ENCODE peak calls at places on chromosomes 5 and 9, in five cellular contexts. S, B, U, R and I are unnamed samples.

GRCh38 chr5:82335807-82336206 is 57.7 kb upstream of the RPS23 start:
- DNase-seq in S (no peak), B (no peak), U (no peak), R (no peak), I (no peak)

GRCh38 chr5:21802869-21803490 is 1050.2 kb downstream of the CDH12 start:
- DNase-seq in S (no peak), B (no peak), U (no peak), R (no peak), I (no peak)

GRCh38 chr5:103120607-103121200 is 603 bp downstream of the PPIP5K2 start:
- DNase-seq in S (no peak), B (no peak), U (no peak), R (no peak), I (no peak)

GRCh38 chr9:33081128-33081851 is 4.8 kb upstream of the SMU1 start:
- DNase-seq in S (peak), B (no peak), U (peak), R (peak), I (peak)

GRCh38 chr5:177478711-177479646 is 5.5 kb upstream of the DBN1 start:
- DNase-seq in S (no peak), B (no peak), U (no peak), R (no peak), I (no peak)

GRCh38 chr5:95924720-95925119 is 36.9 kb downstream of the ELL2 start:
- DNase-seq in S (no peak), B (no peak), U (no peak), R (no peak), I (no peak)

GRCh38 chr9:5626727-5627634 is 1.9 kb upstream of the RIC1 start:
- DNase-seq in S (no peak), B (no peak), U (peak), R (no peak), I (no peak)

GRCh38 chr9:124513374-124513994 is 6.3 kb upstream of the NR5A1 start:
- DNase-seq in S (no peak), B (no peak), U (no peak), R (no peak), I (no peak)

GRCh38 chr9:136105398-136106135 is 10.5 kb upstream of the NACC2 start:
- DNase-seq in S (no peak), B (no peak), U (no peak), R (no peak), I (no peak)

GRCh38 chr5:143562935-143563334 is 159.4 kb upstream of the NR3C1 start:
- DNase-seq in S (peak), B (no peak), U (no peak), R (no peak), I (no peak)

GRCh38 chr9:19208653-19209052 is 21.8 kb upstream of the DENND4C start:
- DNase-seq in S (no peak), B (no peak), U (no peak), R (no peak), I (no peak)

GRCh38 chr5:2143088-2143487 is 260.4 kb upstream of the IRX4 start:
- DNase-seq in S (no peak), B (no peak), U (no peak), R (no peak), I (no peak)

GRCh38 chr5:131637694-131638093 is 2.7 kb upstream of the RAPGEF6 start:
- DNase-seq in S (no peak), B (no peak), U (no peak), R (no peak), I (no peak)

GRCh38 chr5:112174959-112175594 is 244.0 kb downstream of the EPB41L4A start:
- DNase-seq in S (no peak), B (no peak), U (no peak), R (no peak), I (no peak)

GRCh38 chr5:147188200-147189108 is 46.4 kb upstream of the STK32A start:
- DNase-seq in S (no peak), B (no peak), U (no peak), R (peak), I (no peak)

GRCh38 chr5:151159649-151160373 is 2.2 kb upstream of the ANXA6 start:
- DNase-seq in S (no peak), B (no peak), U (no peak), R (no peak), I (no peak)

GRCh38 chr5:151413800-151414199 is 33.6 kb upstream of the SLC36A1 start:
- DNase-seq in S (no peak), B (no peak), U (no peak), R (no peak), I (no peak)

GRCh38 chr9:129071526-129072131 is 9.3 kb upstream of the DOLPP1 start:
- DNase-seq in S (no peak), B (no peak), U (no peak), R (no peak), I (peak)

GRCh38 chr9:124012368-124013262 is 1.0 kb downstream of the LHX2 start:
- DNase-seq in S (no peak), B (no peak), U (no peak), R (no peak), I (no peak)

GRCh38 chr5:115816226-115817042 is at the start of gene CDO1:
- DNase-seq in S (no peak), B (no peak), U (no peak), R (no peak), I (no peak)

GRCh38 chr5:82341325-82341724 is 63.2 kb upstream of the RPS23 start:
- DNase-seq in S (no peak), B (no peak), U (no peak), R (no peak), I (no peak)

GRCh38 chr5:80619081-80619480 is 35.4 kb upstream of the MSH3 start:
- DNase-seq in S (no peak), B (no peak), U (no peak), R (no peak), I (no peak)

GRCh38 chr5:1111727-1112289 is at the start of gene SLC12A7:
- DNase-seq in S (no peak), B (peak), U (no peak), R (no peak), I (no peak)